ENCODE peak calls at places on chromosome 14, in eight cellular contexts. F is astrocyte; Z is upper lobe of right lung; H is lung; M is heart right ventricle; K is fibroblast of lung; G is heart left ventricle; V is CD8-positive, alpha-beta T cell. Y is an unnamed sample. For H3K36me3, the result is how much of the 10 kb centered on the place peaks cover.

GRCh38 chr14:70595443-70596185 is 4.8 kb downstream of the MED6 start:
- DNase-seq in K (peak), H (no peak), F (no peak), M (no peak), G (no peak), Z (no peak), V (no peak), Y (no peak)

GRCh38 chr14:105487449-105487985 is 831 bp downstream of the CRIP1 start:
- DNase-seq in H (no peak), Z (peak), M (peak), G (peak), F (no peak), V (peak), K (no peak), Y (no peak)

GRCh38 chr14:100708349-100709217 is 18.1 kb upstream of the DLK1 start:
- DNase-seq in K (peak), H (peak), M (peak), G (peak), F (no peak), V (no peak), Z (peak), Y (no peak)

GRCh38 chr14:51908086-51908485 is 47.7 kb downstream of the GNG2 start:
- DNase-seq in K (no peak), H (no peak), F (no peak), M (no peak), G (no peak), Z (no peak), V (no peak), Y (no peak)

GRCh38 chr14:20327005-20327869 is 5.8 kb downstream of the CCNB1IP1 start:
- DNase-seq in M (no peak), G (no peak), Z (no peak), V (no peak), H (no peak), F (peak), K (peak), Y (no peak)

GRCh38 chr14:93880025-93880820 is 46.9 kb upstream of the FAM181A start:
- DNase-seq in H (no peak), G (no peak), V (no peak), F (no peak), M (no peak), K (no peak), Z (peak), Y (no peak)

GRCh38 chr14:45716506-45716905 is 463.5 kb upstream of the MIS18BP1 start:
- DNase-seq in F (no peak), H (no peak), Z (no peak), K (no peak), M (no peak), V (no peak), G (no peak), Y (no peak)

GRCh38 chr14:22124071-22124613 is 450.5 kb upstream of the OR4E1 start:
- DNase-seq in F (no peak), V (no peak), M (no peak), G (no peak), H (no peak), Z (no peak), K (no peak), Y (no peak)

GRCh38 chr14:94320243-94320642 is 2.9 kb downstream of the SERPINA6 start:
- DNase-seq in F (no peak), G (no peak), V (no peak), H (no peak), Z (no peak), M (no peak), K (no peak), Y (no peak)

GRCh38 chr14:21978184-21978998 is 304.8 kb upstream of the OR4E1 start:
- DNase-seq in Z (peak), V (peak), K (peak), M (no peak), H (peak), G (no peak), F (no peak), Y (no peak)

GRCh38 chr14:71395151-71395604 is 487.9 kb downstream of the PCNX1 start:
- DNase-seq in F (no peak), M (no peak), K (no peak), H (no peak), G (no peak), V (no peak), Z (no peak), Y (no peak)

GRCh38 chr14:65228436-65228835 is 126.1 kb upstream of the MAX start:
- DNase-seq in V (no peak), F (no peak), G (no peak), K (no peak), H (no peak), Z (no peak), M (no peak), Y (no peak)

GRCh38 chr14:62179367-62180018 is 417.3 kb downstream of the SNAPC1 start:
- DNase-seq in V (no peak), G (no peak), K (peak), H (peak), Z (no peak), M (no peak), F (peak), Y (no peak)

GRCh38 chr14:35829449-35829848 is 3.3 kb downstream of the BRMS1L start:
- DNase-seq in V (no peak), K (peak), M (no peak), Z (no peak), G (no peak), H (no peak), F (peak), Y (no peak)

DNA sequence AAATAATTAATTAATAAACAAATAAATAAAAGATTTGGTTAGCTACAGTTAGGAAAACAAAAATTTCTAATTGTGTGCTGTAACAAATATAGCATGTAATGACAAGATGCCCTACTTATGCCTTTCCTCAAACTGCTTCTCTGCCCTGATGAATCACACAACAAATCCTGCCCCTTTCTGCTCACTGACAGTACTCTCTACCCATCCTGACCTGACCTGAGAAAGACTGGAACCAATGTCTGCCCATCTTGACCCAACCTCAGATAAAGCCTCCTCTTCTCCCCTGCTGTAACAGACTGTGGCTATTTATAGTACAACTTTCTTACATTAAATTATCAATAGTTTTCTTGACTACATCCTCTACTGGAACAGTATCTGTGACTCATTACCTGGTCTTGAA is 43.7 kb downstream of the PPP1R13B start:
- DNase-seq in K (no peak), H (no peak), G (no peak), Z (no peak), M (no peak), F (peak), V (no peak), Y (no peak)
- H3K36me3 ChIP-seq in K (under half), H (under half), G (under half), Z (under half), M (under half), F (under half), V (under half), Y (under half)

DNA sequence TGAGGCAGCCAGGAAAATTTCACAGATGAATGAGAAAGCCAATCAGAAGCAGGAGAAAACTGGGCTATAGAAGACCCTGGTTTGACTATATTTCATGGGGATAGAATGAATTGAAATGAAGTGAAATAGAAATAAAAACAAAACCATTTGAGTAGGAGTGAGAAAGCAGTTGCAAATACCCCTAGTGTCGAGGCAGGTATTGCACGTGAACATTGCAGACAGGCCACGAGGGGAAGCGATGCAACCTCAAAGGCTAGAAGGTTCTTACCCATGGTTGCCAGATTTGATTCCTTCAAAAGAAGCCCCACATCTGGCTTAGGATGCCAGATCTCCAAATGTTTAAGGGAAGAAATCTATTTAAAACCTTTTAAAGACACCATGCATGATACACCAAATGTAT is 648.9 kb downstream of the VRK1 start:
- DNase-seq in K (no peak), M (no peak), G (no peak), F (no peak), V (no peak), Z (no peak), H (no peak), Y (no peak)
- TF ChIP-seq CTCF in K (no peak), M (no peak), G (no peak), F (no peak), V (peak), Z (no peak), H (no peak), Y (no peak)

GRCh38 chr14:54794148-54794547 is 108.5 kb downstream of the GCH1 start:
- DNase-seq in V (no peak), M (no peak), F (no peak), Z (no peak), H (no peak), K (no peak), G (no peak), Y (no peak)
- H3K36me3 ChIP-seq in V (under half), M (under half), F (under half), Z (under half), H (under half), K (under half), G (under half), Y (under half)

DNA sequence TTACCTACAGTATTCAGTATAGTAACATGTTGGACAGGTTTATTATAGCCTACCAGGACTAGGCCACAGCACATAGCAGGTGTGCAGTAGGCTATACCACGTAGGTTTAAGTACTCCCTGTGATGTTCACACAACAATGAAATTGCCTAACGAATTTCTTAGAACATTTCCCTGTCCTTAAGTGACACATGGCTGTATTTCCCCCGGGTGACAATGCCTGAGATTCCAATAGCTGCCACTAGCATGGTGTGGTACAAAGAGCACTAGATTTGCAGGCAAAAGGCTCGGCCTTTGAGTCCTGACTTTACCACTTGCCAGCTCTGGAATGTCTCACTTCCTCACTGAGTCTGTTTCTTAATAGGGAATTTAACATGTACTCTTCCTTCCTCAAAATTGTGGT is 19.7 kb downstream of the PTPN21 start:
- DNase-seq in Z (no peak), F (no peak), M (no peak), K (no peak), G (no peak), V (no peak), H (no peak), Y (no peak)
- TF ChIP-seq CTCF in Z (no peak), F (no peak), M (peak), K (no peak), G (no peak), V (no peak), H (no peak), Y (no peak)

GRCh38 chr14:91454155-91454554 is 36.5 kb upstream of the CCDC88C start:
- DNase-seq in V (no peak), G (no peak), Z (no peak), H (no peak), K (no peak), F (no peak), M (no peak), Y (no peak)

GRCh38 chr14:91453744-91454143 is 36.1 kb upstream of the CCDC88C start:
- DNase-seq in G (no peak), M (no peak), V (no peak), K (no peak), H (no peak), Z (no peak), F (no peak), Y (no peak)

GRCh38 chr14:91454580-91454979 is 37.0 kb upstream of the CCDC88C start:
- DNase-seq in V (no peak), G (no peak), M (no peak), Z (no peak), H (no peak), F (no peak), K (no peak), Y (no peak)

GRCh38 chr14:91456283-91456682 is 38.7 kb upstream of the CCDC88C start:
- DNase-seq in K (no peak), M (no peak), Z (no peak), H (no peak), V (no peak), G (no peak), F (no peak), Y (no peak)

GRCh38 chr14:91458612-91459011 is 41.0 kb upstream of the CCDC88C start:
- DNase-seq in H (no peak), Z (no peak), F (no peak), V (no peak), K (no peak), M (no peak), G (no peak), Y (no peak)
- H3K36me3 ChIP-seq in H (under half), Z (half or more), F (half or more), V (under half), K (under half), M (under half), G (under half), Y (under half)

GRCh38 chr14:102711207-102711606 is 66.0 kb upstream of the TRAF3 start:
- DNase-seq in V (no peak), H (no peak), K (no peak), M (no peak), Z (no peak), F (no peak), G (no peak), Y (no peak)

GRCh38 chr14:102708494-102708893 is 68.8 kb upstream of the TRAF3 start:
- DNase-seq in H (no peak), K (no peak), Z (no peak), V (no peak), M (no peak), G (no peak), F (no peak), Y (no peak)

GRCh38 chr14:102717211-102717610 is 60.0 kb upstream of the TRAF3 start:
- DNase-seq in G (no peak), V (no peak), M (no peak), K (no peak), F (peak), H (no peak), Z (no peak), Y (no peak)

DNA sequence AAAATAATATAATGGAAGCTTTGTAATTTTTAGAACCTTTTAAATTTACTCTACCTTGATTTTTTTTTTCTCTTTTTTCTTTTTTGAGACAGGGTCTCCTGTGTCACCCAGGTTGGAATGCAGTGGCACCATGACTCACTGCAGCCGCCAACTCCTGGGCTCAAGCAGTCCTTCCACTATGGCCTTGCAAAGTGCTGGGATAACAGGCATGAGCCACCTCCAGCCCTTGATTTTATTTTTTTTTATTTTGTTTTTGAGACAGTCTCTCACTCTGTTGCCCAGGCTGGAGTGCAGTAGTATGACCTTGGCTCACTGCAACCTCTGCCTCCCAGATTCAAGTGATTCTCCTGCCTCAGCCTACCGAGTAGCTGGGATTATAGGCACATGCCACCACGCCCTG is 65.3 kb upstream of the TRAF3 start:
- DNase-seq in M (no peak), Z (no peak), G (no peak), V (no peak), H (no peak), K (no peak), F (no peak), Y (no peak)
- TF ChIP-seq CTCF in M (no peak), Z (no peak), G (no peak), V (no peak), H (no peak), K (no peak), F (no peak), Y (no peak)

GRCh38 chr14:75697371-75697770 is 36.3 kb downstream of the TTLL5 start:
- DNase-seq in H (no peak), V (no peak), G (no peak), Z (no peak), K (no peak), F (no peak), M (no peak), Y (no peak)
- H3K36me3 ChIP-seq in H (under half), V (under half), G (under half), Z (under half), K (under half), F (under half), M (under half), Y (under half)

GRCh38 chr14:34058510-34058909 is 107.6 kb upstream of the EGLN3 start:
- DNase-seq in M (no peak), V (no peak), G (no peak), F (no peak), Z (no peak), K (no peak), H (peak), Y (no peak)

GRCh38 chr14:34062353-34062973 is 111.6 kb upstream of the EGLN3 start:
- DNase-seq in H (no peak), G (no peak), F (no peak), V (no peak), Z (no peak), K (no peak), M (no peak), Y (no peak)

GRCh38 chr14:34059925-34060746 is 109.3 kb upstream of the EGLN3 start:
- DNase-seq in H (peak), G (peak), Z (peak), V (peak), M (peak), K (peak), F (peak), Y (no peak)

GRCh38 chr14:34059037-34059924 is 108.4 kb upstream of the EGLN3 start:
- DNase-seq in V (no peak), K (no peak), G (no peak), M (no peak), H (peak), F (no peak), Z (no peak), Y (no peak)

GRCh38 chr14:34060747-34061050 is 109.8 kb upstream of the EGLN3 start:
- DNase-seq in G (no peak), K (no peak), H (no peak), V (no peak), M (no peak), F (no peak), Z (no peak), Y (no peak)
- TF ChIP-seq CTCF in G (no peak), K (no peak), H (no peak), V (no peak), M (no peak), F (no peak), Z (no peak), Y (no peak)

DNA sequence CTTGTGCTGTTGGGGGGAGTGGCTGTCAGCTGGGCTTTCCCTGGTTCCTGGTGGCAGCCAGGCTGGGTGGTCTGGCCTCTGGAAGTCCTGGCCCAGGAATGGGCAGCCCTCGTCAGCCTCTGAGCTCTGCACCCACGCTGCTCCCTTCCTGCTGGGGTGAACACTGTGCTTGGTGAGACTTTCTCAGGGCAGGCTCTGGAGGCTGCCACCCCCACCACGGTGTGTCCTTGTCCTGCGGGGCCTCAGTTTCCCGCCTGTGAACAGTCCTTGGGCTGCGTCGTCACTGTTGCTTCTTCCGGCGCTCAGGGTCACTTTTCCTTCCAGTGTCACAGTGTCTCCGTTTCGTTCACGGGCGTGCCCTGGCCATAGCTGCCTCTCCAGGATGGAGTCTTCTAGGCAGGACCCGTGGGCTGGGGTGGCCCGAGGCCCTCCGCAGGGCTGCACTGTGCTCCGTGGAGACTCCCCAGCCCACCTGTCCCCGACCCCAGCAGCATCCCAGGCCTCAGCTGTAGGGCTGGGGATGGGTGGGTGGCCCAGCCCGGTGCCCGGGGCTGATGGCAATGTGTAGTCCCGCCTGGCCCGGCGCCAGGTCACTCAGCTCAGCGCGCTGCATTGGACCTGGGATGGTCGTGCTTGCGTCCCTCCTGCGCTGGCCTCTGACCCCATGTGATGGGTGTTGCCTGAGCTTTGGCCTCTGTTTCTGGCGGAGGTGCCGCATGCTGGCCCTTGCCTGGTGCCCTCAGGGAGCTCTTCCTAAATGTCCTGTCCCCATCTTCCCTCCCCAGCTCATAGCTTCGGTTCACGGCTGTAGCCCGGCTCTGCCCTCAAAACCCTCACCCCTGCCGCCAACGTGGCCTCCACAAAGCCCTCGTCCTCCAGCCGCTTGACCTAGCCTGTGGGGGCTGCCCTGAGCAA is 6.8 kb downstream of the KIF26A start:
- DNase-seq in G (no peak), M (peak), V (no peak), Z (peak), H (no peak), F (no peak), K (no peak), Y (no peak)
- H3K36me3 ChIP-seq in G (under half), M (under half), V (under half), Z (under half), H (under half), F (under half), K (under half), Y (under half)

DNA sequence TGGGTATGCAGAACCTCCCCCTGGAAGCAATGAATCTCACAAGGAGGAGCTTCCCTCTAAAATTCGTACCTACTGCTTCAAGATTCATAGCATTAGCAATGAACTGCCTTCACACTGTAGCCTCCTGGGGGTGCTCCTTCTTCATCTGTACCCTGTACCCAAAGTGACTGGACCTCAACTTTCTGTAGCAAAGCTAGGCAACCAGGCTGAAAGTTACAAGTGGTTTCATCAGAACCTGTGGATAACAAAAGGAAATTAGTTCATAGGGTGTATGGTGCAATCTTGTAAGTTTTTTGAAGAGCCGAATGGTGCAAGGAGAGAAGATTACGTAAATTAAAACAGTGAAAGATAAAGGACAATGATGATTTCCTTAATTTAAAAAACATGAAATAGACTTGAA is 1541.7 kb upstream of the FLRT2 start:
- DNase-seq in H (no peak), V (no peak), G (no peak), Z (no peak), M (no peak), F (no peak), K (peak), Y (no peak)
- TF ChIP-seq CTCF in H (no peak), V (no peak), G (no peak), Z (no peak), M (no peak), F (no peak), K (no peak), Y (no peak)